ENCODE peak calls at places on chromosomes 11 and 22, in ten cellular contexts. M is epithelial cell of esophagus, N is B cell, T is hepatocyte, S is Calu3, A is fibroblast of the aortic adventitia, G is HFFc6, W is H1, J is neural crest cell, Q is H9. X is an unnamed sample.

GRCh38 chr11:11983427-11983826 is 25.0 kb downstream of the DKK3 start:
- DNase-seq in G (no peak), Q (peak; percentile 17), A (no peak), J (no peak), T (no peak), N (no peak), M (no peak), S (no peak), W (no peak), X (no peak)

GRCh38 chr22:32698926-32699619 is 102.4 kb upstream of the TIMP3 start:
- DNase-seq in S (no peak), Q (no peak), W (no peak), J (no peak), M (no peak), G (no peak), T (no peak), A (peak; percentile 78), N (no peak), X (no peak)

GRCh38 chr22:44686873-44687600 is 15.0 kb upstream of the PRR5 start:
- DNase-seq in M (peak; percentile 28), G (no peak), W (no peak), N (no peak), J (no peak), S (no peak), A (peak; percentile 87), Q (no peak), T (peak; percentile 64), X (no peak)

GRCh38 chr11:36702330-36703054 is 104.5 kb upstream of the RAG2 start:
- DNase-seq in Q (peak; percentile 58), G (peak; percentile 53), N (no peak), J (peak; percentile 23), A (peak; percentile 84), T (peak; percentile 78), S (peak; percentile 46), M (peak; percentile 78), W (peak; percentile 10), X (peak; percentile 80)

GRCh38 chr11:2562897-2563215 is 118.0 kb downstream of the KCNQ1 start:
- DNase-seq in M (no peak), A (no peak), Q (no peak), N (no peak), G (no peak), W (no peak), J (no peak), S (no peak), T (no peak), X (no peak)

GRCh38 chr22:40400173-40400572 is 29.8 kb downstream of the SGSM3 start:
- DNase-seq in G (no peak), S (no peak), T (no peak), J (no peak), W (no peak), M (no peak), N (peak; percentile 79), A (no peak), Q (no peak), X (no peak)

GRCh38 chr11:118152020-118152551 is 537 bp downstream of the SCN4B start:
- DNase-seq in Q (peak; percentile 44), J (no peak), T (no peak), G (no peak), N (no peak), A (no peak), S (no peak), M (no peak), W (no peak), X (no peak)

GRCh38 chr22:47120399-47120798 is 357.9 kb downstream of the TBC1D22A start:
- DNase-seq in Q (no peak), W (no peak), A (no peak), J (no peak), N (no peak), S (no peak), M (no peak), T (no peak), G (no peak), X (no peak)

GRCh38 chr22:19831016-19831415 is 23.7 kb downstream of the GNB1L start:
- DNase-seq in M (no peak), W (no peak), G (no peak), S (no peak), Q (no peak), T (no peak), A (no peak), N (no peak), J (no peak), X (no peak)

GRCh38 chr11:128290106-128290840 is 297.1 kb downstream of the ETS1 start:
- DNase-seq in Q (peak; percentile 54), S (peak; percentile 58), T (peak; percentile 88), M (peak; percentile 74), W (no peak), N (peak; percentile 85), G (peak; percentile 85), A (peak; percentile 92), J (peak; percentile 55), X (peak; percentile 90)

GRCh38 chr11:131938321-131938751 is 567.9 kb downstream of the NTM start:
- DNase-seq in N (no peak), T (no peak), Q (no peak), S (no peak), G (no peak), A (no peak), J (no peak), W (no peak), M (peak; percentile 41), X (no peak)

GRCh38 chr11:106087815-106088435 is 10.5 kb downstream of the AASDHPPT start:
- DNase-seq in J (peak; percentile 23), T (peak; percentile 66), W (no peak), A (peak; percentile 78), Q (peak; percentile 32), S (peak; percentile 20), G (peak; percentile 33), M (peak; percentile 66), N (no peak), X (peak; percentile 78)

GRCh38 chr11:69480547-69481392 is 693 bp upstream of the LINC01488 start:
- DNase-seq in M (no peak), Q (no peak), A (peak; percentile 27), G (no peak), T (peak; percentile 57), W (no peak), N (no peak), J (no peak), S (peak; percentile 32), X (no peak)

GRCh38 chr11:67022341-67022933 is 497 bp upstream of the SYT12 start:
- DNase-seq in S (peak; percentile 87), T (no peak), Q (no peak), J (no peak), A (peak; percentile 41), N (no peak), M (peak; percentile 88), W (no peak), G (no peak), X (peak; percentile 39)

GRCh38 chr11:68212421-68213134 is 518 bp downstream of the KMT5B start:
- DNase-seq in G (peak; percentile 67), A (peak; percentile 70), Q (peak; percentile 72), J (peak; percentile 63), W (no peak), N (peak; percentile 70), S (peak; percentile 77), T (peak; percentile 92), M (peak; percentile 73), X (peak; percentile 90)

GRCh38 chr11:73729594-73730206 is 31.2 kb downstream of the RAB6A start:
- DNase-seq in J (peak; percentile 22), Q (peak; percentile 64), A (no peak), G (no peak), N (no peak), T (peak; percentile 12), M (peak; percentile 9), W (peak; percentile 33), S (peak; percentile 56), X (no peak)

GRCh38 chr11:134725939-134726639 is 314.0 kb upstream of the B3GAT1 start:
- DNase-seq in T (peak; percentile 48), A (no peak), Q (peak; percentile 71), M (no peak), S (no peak), J (no peak), G (no peak), N (no peak), W (no peak), X (no peak)
- TF ChIP-seq CTCF in T (peak; percentile 41), A (no peak), Q (peak; percentile 65), M (peak; percentile 30), S (no peak), J (peak; percentile 65), G (peak; percentile 7), N (no peak), W (peak; percentile 50), X (no peak)

GRCh38 chr11:32884770-32885384 is 7.7 kb upstream of the QSER1 start:
- DNase-seq in S (peak; percentile 4), A (peak; percentile 23), N (no peak), Q (no peak), T (peak; percentile 42), W (no peak), J (no peak), M (peak; percentile 36), G (peak; percentile 5), X (no peak)
- TF ChIP-seq CTCF in S (no peak), A (peak; percentile 59), N (peak; percentile 42), Q (peak; percentile 74), T (peak; percentile 49), W (peak; percentile 52), J (peak; percentile 57), M (peak; percentile 66), G (peak; percentile 77), X (peak; percentile 60)

GRCh38 chr11:113494021-113494420 is 18.8 kb upstream of the DRD2 start:
- DNase-seq in W (no peak), A (no peak), T (no peak), J (no peak), S (no peak), M (no peak), Q (no peak), G (no peak), N (no peak), X (no peak)
- TF ChIP-seq CTCF in W (no peak), A (peak; percentile 3), T (no peak), J (no peak), S (no peak), M (peak; percentile 36), Q (no peak), G (peak; percentile 21), N (no peak), X (no peak)

GRCh38 chr11:27118371-27118770 is 77.8 kb downstream of the BBOX1 start:
- DNase-seq in G (peak; percentile 3), N (no peak), M (no peak), W (no peak), J (no peak), S (no peak), Q (no peak), A (peak; percentile 18), T (no peak), X (peak; percentile 54)

GRCh38 chr11:27120211-27120610 is 79.6 kb downstream of the BBOX1 start:
- DNase-seq in M (no peak), Q (no peak), T (no peak), N (no peak), A (peak; percentile 40), S (no peak), G (peak; percentile 9), W (no peak), J (no peak), X (peak; percentile 48)

GRCh38 chr11:27119396-27119795 is 78.8 kb downstream of the BBOX1 start:
- DNase-seq in N (no peak), S (no peak), M (no peak), T (no peak), A (no peak), G (no peak), Q (no peak), W (no peak), J (no peak), X (no peak)

DNA sequence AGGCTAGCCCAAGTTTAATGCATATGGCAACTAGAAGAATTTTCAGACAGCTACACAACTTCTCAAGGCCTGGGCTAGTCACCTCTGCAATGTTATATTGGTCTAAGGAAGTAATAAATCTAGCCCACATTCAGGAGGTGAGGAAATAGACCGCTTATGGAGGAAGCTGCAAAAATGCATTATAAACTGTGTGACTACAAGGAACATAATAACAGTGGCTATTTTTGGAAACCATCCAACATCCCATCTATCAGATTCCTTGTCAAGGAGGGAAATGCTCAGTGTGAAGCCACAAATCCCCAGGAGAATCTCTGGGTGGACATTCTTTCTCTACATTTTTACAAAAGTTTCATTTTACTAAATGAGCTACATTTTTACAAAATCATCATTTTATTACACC is 76.1 kb downstream of the BBOX1 start:
- DNase-seq in A (peak; percentile 61), T (no peak), G (no peak), N (no peak), J (no peak), Q (no peak), W (no peak), M (no peak), S (no peak), X (peak; percentile 21)
- TF ChIP-seq CTCF in A (no peak), T (no peak), G (no peak), N (no peak), J (no peak), Q (no peak), W (no peak), M (no peak), S (no peak), X (no peak)